ENCODE peak calls at places on chromosomes 1 and 21, in five cellular contexts. Z, U, K, O and G are unnamed samples.

GRCh38 chr21:42427809-42428419 is 24.2 kb downstream of the UBASH3A start:
- DNase-seq in Z (no peak), U (no peak), K (no peak), O (no peak), G (no peak)

GRCh38 chr1:109783436-109783835 is 19.7 kb upstream of the EPS8L3 start:
- DNase-seq in Z (peak), U (peak), K (peak), O (no peak), G (peak)

GRCh38 chr1:10667815-10668214 is 128.6 kb downstream of the CASZ1 start:
- DNase-seq in Z (no peak), U (no peak), K (no peak), O (no peak), G (no peak)

GRCh38 chr1:180778782-180779398 is 133.8 kb upstream of the KIAA1614 start:
- DNase-seq in Z (no peak), U (no peak), K (no peak), O (no peak), G (no peak)

GRCh38 chr1:238252033-238252802 is 361.5 kb upstream of the ZP4 start:
- DNase-seq in Z (no peak), U (peak), K (peak), O (no peak), G (no peak)

GRCh38 chr1:113616201-113616600 is 143.1 kb downstream of the PHTF1 start:
- DNase-seq in Z (no peak), U (peak), K (no peak), O (no peak), G (no peak)

GRCh38 chr1:169933999-169934725 is 40.5 kb upstream of the SCYL3 start:
- DNase-seq in Z (no peak), U (no peak), K (no peak), O (no peak), G (no peak)

GRCh38 chr1:59947047-59947938 is 20.7 kb upstream of the CYP2J2 start:
- DNase-seq in Z (peak), U (peak), K (peak), O (no peak), G (peak)

GRCh38 chr1:204574856-204575145 is 58.6 kb downstream of the MDM4 start:
- DNase-seq in Z (no peak), U (peak), K (no peak), O (no peak), G (peak)

GRCh38 chr1:192489046-192489445 is 86.5 kb upstream of the RGS1 start:
- DNase-seq in Z (no peak), U (peak), K (no peak), O (peak), G (peak)

GRCh38 chr1:107141491-107142369 is 891 bp downstream of the NTNG1 start:
- DNase-seq in Z (no peak), U (peak), K (no peak), O (peak), G (peak)

GRCh38 chr1:150089846-150090520 is 22.4 kb downstream of the VPS45 start:
- DNase-seq in Z (no peak), U (no peak), K (no peak), O (no peak), G (no peak)

GRCh38 chr1:158998781-158999161 is 10.9 kb upstream of the IFI16 start:
- DNase-seq in Z (no peak), U (peak), K (no peak), O (peak), G (peak)

GRCh38 chr1:1047407-1047806 is 26.7 kb downstream of the RNF223 start:
- DNase-seq in Z (no peak), U (no peak), K (no peak), O (no peak), G (no peak)

GRCh38 chr1:21931171-21932093 is 5.7 kb downstream of the HSPG2 start:
- DNase-seq in Z (peak), U (peak), K (peak), O (peak), G (peak)

GRCh38 chr1:21929951-21930615 is 7.0 kb downstream of the HSPG2 start:
- DNase-seq in Z (no peak), U (no peak), K (no peak), O (no peak), G (no peak)

GRCh38 chr1:21933397-21934248 is 3.5 kb downstream of the HSPG2 start:
- DNase-seq in Z (no peak), U (no peak), K (peak), O (no peak), G (no peak)

GRCh38 chr1:21930629-21931170 is 6.4 kb downstream of the HSPG2 start:
- DNase-seq in Z (no peak), U (no peak), K (no peak), O (no peak), G (no peak)

GRCh38 chr1:21932127-21932526 is 5.0 kb downstream of the HSPG2 start:
- DNase-seq in Z (peak), U (peak), K (no peak), O (peak), G (peak)
- H3K4me3 ChIP-seq in Z (peak), U (no peak), K (no peak), O (no peak), G (no peak)

GRCh38 chr1:68796888-68797287 is 300.0 kb upstream of the DEPDC1 start:
- DNase-seq in Z (no peak), U (no peak), K (no peak), O (no peak), G (no peak)

GRCh38 chr1:68788762-68789161 is 291.9 kb upstream of the DEPDC1 start:
- DNase-seq in Z (no peak), U (no peak), K (no peak), O (no peak), G (no peak)

GRCh38 chr1:68795956-68796355 is 299.1 kb upstream of the DEPDC1 start:
- DNase-seq in Z (no peak), U (no peak), K (no peak), O (no peak), G (no peak)

GRCh38 chr1:68791800-68792199 is 294.9 kb upstream of the DEPDC1 start:
- DNase-seq in Z (no peak), U (no peak), K (no peak), O (no peak), G (no peak)
- TF ChIP-seq CTCF in Z (no peak), U (no peak), K (no peak), O (no peak), G (no peak)

GRCh38 chr21:18468775-18469174 is 65.2 kb upstream of the TMPRSS15 start:
- DNase-seq in Z (no peak), U (no peak), K (no peak), O (no peak), G (no peak)
- H3K4me3 ChIP-seq in Z (peak), U (no peak), K (no peak), O (no peak), G (no peak)

GRCh38 chr1:154335351-154335714 is 10.0 kb downstream of the ATP8B2 start:
- DNase-seq in Z (no peak), U (no peak), K (no peak), O (no peak), G (no peak)
- TF ChIP-seq CTCF in Z (no peak), U (no peak), K (no peak), O (no peak), G (no peak)

GRCh38 chr1:53332833-53333232 is 5.0 kb upstream of the LRP8 start:
- DNase-seq in Z (peak), U (no peak), K (peak), O (no peak), G (no peak)
- H3K4me3 ChIP-seq in Z (no peak), U (no peak), K (no peak), O (no peak), G (no peak)

GRCh38 chr1:177645491-177645890 is 324.4 kb downstream of the SEC16B start:
- DNase-seq in Z (no peak), U (no peak), K (no peak), O (no peak), G (no peak)

GRCh38 chr1:177656598-177656997 is 313.3 kb downstream of the SEC16B start:
- DNase-seq in Z (no peak), U (no peak), K (no peak), O (no peak), G (no peak)

GRCh38 chr1:177646757-177647730 is 322.8 kb downstream of the SEC16B start:
- DNase-seq in Z (no peak), U (no peak), K (no peak), O (no peak), G (no peak)

GRCh38 chr1:177648138-177648537 is 321.7 kb downstream of the SEC16B start:
- DNase-seq in Z (no peak), U (no peak), K (no peak), O (no peak), G (no peak)

GRCh38 chr1:177650947-177651346 is 318.9 kb downstream of the SEC16B start:
- DNase-seq in Z (no peak), U (no peak), K (peak), O (no peak), G (no peak)
- TF ChIP-seq CTCF in Z (no peak), U (no peak), K (no peak), O (no peak), G (no peak)

GRCh38 chr1:207009945-207010344 is 22.6 kb downstream of the C1orf116 start:
- DNase-seq in Z (no peak), U (no peak), K (peak), O (no peak), G (no peak)

GRCh38 chr1:207004931-207005830 is 27.4 kb downstream of the C1orf116 start:
- DNase-seq in Z (no peak), U (peak), K (peak), O (no peak), G (peak)

GRCh38 chr1:207009182-207009850 is 23.2 kb downstream of the C1orf116 start:
- DNase-seq in Z (no peak), U (no peak), K (peak), O (no peak), G (no peak)

GRCh38 chr1:207007352-207008033 is 25.1 kb downstream of the C1orf116 start:
- DNase-seq in Z (no peak), U (peak), K (peak), O (peak), G (peak)

GRCh38 chr1:207006914-207007313 is 25.6 kb downstream of the C1orf116 start:
- DNase-seq in Z (no peak), U (no peak), K (no peak), O (no peak), G (no peak)
- H3K4me3 ChIP-seq in Z (no peak), U (no peak), K (no peak), O (no peak), G (no peak)

DNA sequence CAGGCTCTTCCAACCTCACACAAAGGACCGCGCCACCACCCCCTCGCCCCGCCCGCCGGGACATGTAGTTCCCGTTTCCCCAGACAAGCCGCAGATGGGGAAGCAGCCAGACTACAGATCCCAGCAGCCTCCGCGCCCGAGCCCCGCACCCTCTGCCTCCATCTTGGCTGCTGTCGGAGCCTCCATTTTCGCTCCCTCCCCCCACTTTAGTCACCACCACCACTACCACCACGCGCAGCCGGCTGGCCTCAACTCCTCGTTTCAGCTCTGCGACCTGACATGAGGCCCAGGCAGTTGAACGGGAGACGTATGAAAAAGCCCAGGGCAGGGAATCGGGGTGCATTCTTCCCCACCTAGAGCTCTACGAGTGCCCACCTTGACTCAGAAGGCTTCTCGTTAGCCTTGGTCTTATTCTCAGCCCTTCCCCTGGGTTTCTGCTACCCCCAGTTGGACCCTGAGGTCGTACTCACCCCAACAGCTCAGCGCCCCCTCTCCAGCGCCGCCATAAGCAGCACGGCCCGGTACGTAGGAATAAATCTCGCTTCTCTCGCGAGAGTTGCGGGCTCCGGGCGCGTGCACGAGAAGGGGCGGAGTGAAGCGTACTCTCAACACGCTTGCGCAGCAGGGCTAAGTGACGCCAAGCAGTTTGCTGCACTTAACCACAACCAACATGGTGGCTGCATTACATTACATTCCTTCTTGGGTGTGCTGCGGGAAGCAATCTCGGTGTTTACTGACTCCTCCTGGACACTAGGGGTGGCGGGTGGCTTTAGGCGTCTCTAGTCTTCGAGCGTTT is at the start of gene CSDE1:
- DNase-seq in Z (peak), U (peak), K (peak), O (peak), G (peak)
- TF ChIP-seq CTCF in Z (no peak), U (peak), K (no peak), O (peak), G (no peak)

DNA sequence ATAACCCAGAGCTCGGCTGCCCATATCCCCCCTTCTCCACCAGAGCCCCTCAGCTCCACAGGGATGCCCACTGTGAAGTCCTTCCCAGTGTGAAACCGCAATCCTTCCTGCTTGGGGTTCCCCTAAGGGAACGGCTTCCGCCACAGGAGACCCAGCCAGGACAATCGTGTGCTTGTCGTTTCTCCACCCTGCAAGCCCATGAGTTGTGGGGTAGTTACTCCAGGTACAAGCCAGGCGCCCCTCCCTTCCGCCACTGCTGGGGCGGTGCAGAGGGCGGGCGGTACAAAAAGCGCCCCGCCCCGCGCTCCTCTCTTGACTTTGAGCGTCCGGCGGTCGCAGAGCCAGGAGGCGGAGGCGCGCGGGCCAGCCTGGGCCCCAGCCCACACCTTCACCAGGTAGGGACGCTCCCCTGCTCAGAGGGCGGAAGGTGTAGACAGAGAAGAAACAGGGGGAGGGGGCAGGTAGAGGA is at the start of gene TINAGL1:
- DNase-seq in Z (peak), U (no peak), K (peak), O (no peak), G (no peak)
- H3K4me3 ChIP-seq in Z (peak), U (no peak), K (peak), O (peak), G (peak)